ENCODE peak calls at places on chromosomes 4 and X, in seven cellular contexts. Z is osteocyte; G is HFF-Myc; B is fibroblast of pulmonary artery; S is WERI-Rb-1; T is stimulated activated CD4-positive, alpha-beta T cell treated with anti-CD3 and anti-CD28 coated beads, Interleukin-12 subunit alpha, Interleukin-12 subunit beta, amount 100 ng/mL, for 4 hours; U is tibial artery. D is an unnamed sample.

GRCh38 chr4:166308589-166308988 is 435.6 kb downstream of the TLL1 start:
- DNase-seq in Z (no peak), G (no peak), B (no peak), S (peak), T (no peak), U (no peak), D (no peak)

GRCh38 chr4:88457307-88458090 is 580 bp downstream of the HERC5 start:
- DNase-seq in Z (no peak), G (no peak), B (peak), S (peak), T (peak), U (peak), D (no peak)

GRCh38 chr4:81605278-81605677 is 133.6 kb upstream of the RASGEF1B start:
- DNase-seq in Z (no peak), G (no peak), B (no peak), S (no peak), T (no peak), U (no peak), D (no peak)

GRCh38 chr4:25696409-25696808 is 40.8 kb downstream of the SLC34A2 start:
- DNase-seq in Z (no peak), G (no peak), B (no peak), S (peak), T (no peak), U (no peak), D (no peak)

GRCh38 chr4:8762951-8763735 is 108.5 kb downstream of the HMX1 start:
- DNase-seq in Z (no peak), G (no peak), B (no peak), S (no peak), T (no peak), U (peak), D (no peak)

GRCh38 chr4:153154010-153154975 is 50.0 kb upstream of the TRIM2 start:
- DNase-seq in Z (no peak), G (no peak), B (peak), S (no peak), T (no peak), U (no peak), D (no peak)

GRCh38 chr4:100188829-100189228 is 1.4 kb downstream of the DDIT4L start:
- DNase-seq in Z (no peak), G (no peak), B (no peak), S (peak), T (no peak), U (no peak), D (no peak)

GRCh38 chr4:121428721-121429120 is 47.9 kb upstream of the QRFPR start:
- DNase-seq in Z (no peak), G (no peak), B (peak), S (no peak), T (no peak), U (no peak), D (no peak)

GRCh38 chr4:8688908-8689445 is 96.4 kb downstream of the CPZ start:
- DNase-seq in Z (no peak), G (no peak), B (no peak), S (no peak), T (no peak), U (peak), D (no peak)

GRCh38 chrX:71618303-71618721 is at the start of gene CXCR3:
- DNase-seq in Z (no peak), G (no peak), B (peak), S (no peak), T (peak), U (no peak), D (peak)

GRCh38 chr4:110754726-110755125 is 131.8 kb upstream of the PITX2 start:
- DNase-seq in Z (no peak), G (no peak), B (no peak), S (no peak), T (no peak), U (no peak), D (no peak)

GRCh38 chr4:113822555-113823290 is 61.2 kb upstream of the CAMK2D start:
- DNase-seq in Z (no peak), G (no peak), B (no peak), S (no peak), T (no peak), U (no peak), D (no peak)

GRCh38 chr4:86359944-86360478 is at the start of gene MAPK10:
- DNase-seq in Z (no peak), G (peak), B (peak), S (no peak), T (peak), U (peak), D (peak)

GRCh38 chrX:94831364-94831763 is 1157.4 kb downstream of the FAM133A start:
- DNase-seq in Z (no peak), G (no peak), B (peak), S (no peak), T (no peak), U (no peak), D (no peak)

GRCh38 chr4:128850252-128850651 is 40.8 kb downstream of the JADE1 start:
- DNase-seq in Z (no peak), G (no peak), B (no peak), S (no peak), T (no peak), U (no peak), D (no peak)

GRCh38 chr4:88807499-88807898 is 109.9 kb upstream of the NAP1L5 start:
- DNase-seq in Z (no peak), G (no peak), B (no peak), S (no peak), T (no peak), U (no peak), D (no peak)

GRCh38 chr4:3074078-3074845 is at the start of the genes HTT and HTT-AS:
- DNase-seq in Z (peak), G (peak), B (peak), S (peak), T (peak), U (peak), D (peak)

GRCh38 chr4:109206610-109207009 is 95.8 kb downstream of the COL25A1 start:
- DNase-seq in Z (no peak), G (no peak), B (no peak), S (no peak), T (no peak), U (no peak), D (no peak)

GRCh38 chrX:73922856-73923429 is 359.9 kb downstream of the CHIC1 start:
- DNase-seq in Z (no peak), G (no peak), B (peak), S (no peak), T (no peak), U (no peak), D (no peak)

GRCh38 chr4:48268956-48269860 is at the start of gene TEC:
- DNase-seq in Z (no peak), G (no peak), B (no peak), S (peak), T (peak), U (peak), D (peak)

GRCh38 chr4:85445058-85445639 is 29.8 kb upstream of the ARHGAP24 start:
- DNase-seq in Z (no peak), G (no peak), B (peak), S (no peak), T (no peak), U (no peak), D (no peak)

GRCh38 chr4:304987-305680 is at the start of gene ZNF732:
- DNase-seq in Z (peak), G (no peak), B (peak), S (no peak), T (no peak), U (no peak), D (no peak)

GRCh38 chrX:135477576-135477975 is 42.9 kb upstream of the INTS6L start:
- DNase-seq in Z (no peak), G (peak), B (peak), S (peak), T (peak), U (no peak), D (no peak)

GRCh38 chr4:105352826-105353225 is 121.0 kb downstream of the PPA2 start:
- DNase-seq in Z (no peak), G (no peak), B (peak), S (no peak), T (no peak), U (no peak), D (peak)

GRCh38 chr4:110953898-110954297 is 331.0 kb upstream of the PITX2 start:
- DNase-seq in Z (no peak), G (no peak), B (no peak), S (no peak), T (no peak), U (no peak), D (no peak)

GRCh38 chr4:172596206-172596605 is 572.4 kb upstream of the GALNT7 start:
- DNase-seq in Z (no peak), G (no peak), B (no peak), S (peak), T (no peak), U (no peak), D (no peak)

GRCh38 chr4:8277356-8278008 is 7.9 kb downstream of the HTRA3 start:
- DNase-seq in Z (no peak), G (no peak), B (no peak), S (no peak), T (no peak), U (no peak), D (no peak)

GRCh38 chr4:144179152-144179739 is 38.7 kb upstream of the GYPA start:
- DNase-seq in Z (no peak), G (no peak), B (no peak), S (no peak), T (no peak), U (no peak), D (no peak)

GRCh38 chr4:95255396-95256107 is 293.2 kb downstream of the UNC5C start:
- DNase-seq in Z (no peak), G (no peak), B (peak), S (no peak), T (no peak), U (no peak), D (no peak)

GRCh38 chr4:185880571-185880970 is 68.6 kb upstream of the SORBS2 start:
- DNase-seq in Z (no peak), G (no peak), B (no peak), S (no peak), T (no peak), U (no peak), D (no peak)

GRCh38 chr4:114005569-114006442 is 26.4 kb upstream of the ARSJ start:
- DNase-seq in Z (no peak), G (no peak), B (peak), S (no peak), T (no peak), U (no peak), D (no peak)

GRCh38 chr4:128309585-128309984 is 22.0 kb upstream of the PGRMC2 start:
- DNase-seq in Z (no peak), G (no peak), B (no peak), S (no peak), T (no peak), U (no peak), D (no peak)

GRCh38 chr4:171582961-171583581 is 230.1 kb upstream of the GALNTL6 start:
- DNase-seq in Z (no peak), G (no peak), B (no peak), S (no peak), T (no peak), U (no peak), D (no peak)

GRCh38 chrX:106959897-106960296 is 39.7 kb downstream of the CLDN2 start:
- DNase-seq in Z (no peak), G (no peak), B (peak), S (no peak), T (no peak), U (no peak), D (no peak)

D was measured in stimulated activated naive B cell treated with anti-CD40 and anti-IgM and Interleukin-4, amounts not matched to agents 10 μg/mL and 1 μg/mL and 100 μg/mL, for 72 hours.